ENCODE peak calls at places on chromosome 3, in nine cellular contexts. J is HFF-Myc; E is NCI-H2081; A is activated naive CD4-positive, alpha-beta T cell treated with Interleukin-2 at 50 U/mL for 16 hours; K is fibroblast of gingiva; D is ELR; O is RWPE1; B is MCF 10A; Z is NCI-H460. G is an unnamed sample.

GRCh38 chr3:73719877-73720276 is 95.1 kb upstream of the PDZRN3 start:
- DNase-seq in J (no peak), E (no peak), A (no peak), K (peak), D (peak), O (no peak), B (no peak), Z (no peak), G (peak)

GRCh38 chr3:3177861-3178497 is 1.5 kb downstream of the CRBN start:
- DNase-seq in J (no peak), E (no peak), A (no peak), K (no peak), D (peak), O (peak), B (peak), Z (no peak), G (no peak)

GRCh38 chr3:125141596-125142417 is 70.7 kb downstream of the SLC12A8 start:
- DNase-seq in J (no peak), E (no peak), A (peak), K (no peak), D (peak), O (no peak), B (no peak), Z (no peak), G (peak)

GRCh38 chr3:99505646-99506269 is 132.6 kb upstream of the COL8A1 start:
- DNase-seq in J (peak), E (no peak), A (peak), K (peak), D (peak), O (no peak), B (peak), Z (peak), G (no peak)

GRCh38 chr3:29099296-29099695 is 181.6 kb upstream of the RBMS3 start:
- DNase-seq in J (no peak), E (no peak), A (no peak), K (no peak), D (no peak), O (no peak), B (no peak), Z (no peak), G (no peak)

GRCh38 chr3:15292765-15293522 is 39.4 kb downstream of the SH3BP5 start:
- DNase-seq in J (no peak), E (no peak), A (no peak), K (peak), D (no peak), O (no peak), B (peak), Z (no peak), G (no peak)

GRCh38 chr3:43932921-43933320 is 242.2 kb downstream of the ABHD5 start:
- DNase-seq in J (peak), E (no peak), A (no peak), K (peak), D (no peak), O (no peak), B (no peak), Z (no peak), G (no peak)

GRCh38 chr3:141915016-141915415 is 38.6 kb downstream of the ATP1B3 start:
- DNase-seq in J (no peak), E (no peak), A (no peak), K (no peak), D (no peak), O (no peak), B (no peak), Z (no peak), G (no peak)

GRCh38 chr3:141556034-141556433 is 69.2 kb downstream of the RASA2 start:
- DNase-seq in J (no peak), E (no peak), A (peak), K (no peak), D (peak), O (no peak), B (no peak), Z (no peak), G (no peak)

GRCh38 chr3:129327510-129327909 is 48.8 kb downstream of the HMCES start:
- DNase-seq in J (no peak), E (no peak), A (no peak), K (no peak), D (no peak), O (no peak), B (no peak), Z (no peak), G (no peak)

GRCh38 chr3:45546636-45547201 is 47.8 kb upstream of the LIMD1 start:
- DNase-seq in J (no peak), E (no peak), A (peak), K (no peak), D (no peak), O (no peak), B (peak), Z (no peak), G (no peak)

GRCh38 chr3:5072100-5072816 is 49.8 kb upstream of the ARL8B start:
- DNase-seq in J (no peak), E (no peak), A (no peak), K (no peak), D (no peak), O (peak), B (peak), Z (no peak), G (no peak)

GRCh38 chr3:125150525-125151436 is 61.8 kb downstream of the SLC12A8 start:
- DNase-seq in J (peak), E (no peak), A (peak), K (no peak), D (peak), O (no peak), B (peak), Z (peak), G (peak)

GRCh38 chr3:31341130-31341529 is 191.6 kb upstream of the STT3B start:
- DNase-seq in J (no peak), E (no peak), A (no peak), K (no peak), D (peak), O (no peak), B (peak), Z (no peak), G (no peak)

GRCh38 chr3:124597979-124598378 is 132.3 kb upstream of the UMPS start:
- DNase-seq in J (no peak), E (no peak), A (no peak), K (no peak), D (no peak), O (no peak), B (no peak), Z (no peak), G (no peak)

GRCh38 chr3:147361671-147362420 is 44.5 kb downstream of the ZIC4 start:
- DNase-seq in J (peak), E (no peak), A (peak), K (no peak), D (peak), O (no peak), B (peak), Z (peak), G (peak)

GRCh38 chr3:101244212-101244575 is 76.2 kb downstream of the IMPG2 start:
- DNase-seq in J (no peak), E (no peak), A (no peak), K (peak), D (no peak), O (no peak), B (no peak), Z (no peak), G (no peak)

GRCh38 chr3:120498947-120499346 is 48.2 kb upstream of the FSTL1 start:
- DNase-seq in J (peak), E (no peak), A (no peak), K (peak), D (peak), O (no peak), B (peak), Z (peak), G (no peak)

GRCh38 chr3:14460342-14461005 is 58.1 kb downstream of the SLC6A6 start:
- DNase-seq in J (peak), E (no peak), A (no peak), K (peak), D (no peak), O (no peak), B (peak), Z (no peak), G (peak)

GRCh38 chr3:159322322-159322939 is 520.6 kb downstream of the MFSD1 start:
- DNase-seq in J (peak), E (no peak), A (no peak), K (no peak), D (peak), O (peak), B (peak), Z (peak), G (peak)

GRCh38 chr3:194384569-194385001 is 14.5 kb downstream of the GP5 start:
- DNase-seq in J (no peak), E (no peak), A (no peak), K (no peak), D (no peak), O (no peak), B (no peak), Z (no peak), G (no peak)

GRCh38 chr3:67329358-67329757 is 325.1 kb downstream of the SUCLG2 start:
- DNase-seq in J (no peak), E (no peak), A (no peak), K (no peak), D (no peak), O (no peak), B (no peak), Z (no peak), G (no peak)

GRCh38 chr3:130700541-130700940 is 46.1 kb downstream of the PIK3R4 start:
- DNase-seq in J (no peak), E (no peak), A (no peak), K (peak), D (no peak), O (no peak), B (no peak), Z (no peak), G (no peak)

GRCh38 chr3:68234118-68234780 is 579.8 kb upstream of the SUCLG2 start:
- DNase-seq in J (no peak), E (no peak), A (no peak), K (no peak), D (no peak), O (no peak), B (no peak), Z (no peak), G (no peak)

GRCh38 chr3:128495435-128495970 is 2.5 kb upstream of the GATA2 start:
- DNase-seq in J (no peak), E (no peak), A (no peak), K (no peak), D (no peak), O (no peak), B (no peak), Z (no peak), G (no peak)

GRCh38 chr3:129644836-129645235 is 38.4 kb upstream of the PLXND1 start:
- DNase-seq in J (no peak), E (no peak), A (no peak), K (no peak), D (no peak), O (no peak), B (no peak), Z (no peak), G (no peak)